ENCODE peak calls at places on chromosome 22, in five cellular contexts. One of them, this sample, is unnamed. For H3K36me3, the result is how much of the 10 kb centered on the place peaks cover.

GRCh38 chr22:35552186-35552842 is 11.7 kb downstream of the RASD2 start:
- DNase-seq in K562: peak
- DNase-seq in aorta: no peak
- DNase-seq in pancreas: no peak
- DNase-seq in iPS DF 6.9: no peak
- DNase-seq in this sample: no peak

GRCh38 chr22:44187652-44188230 is 7.0 kb downstream of the PARVG start:
- DNase-seq in K562: no peak
- DNase-seq in aorta: peak
- DNase-seq in pancreas: no peak
- DNase-seq in iPS DF 6.9: no peak
- DNase-seq in this sample: no peak

GRCh38 chr22:49328630-49329405 is 498.9 kb downstream of the BRD1 start:
- DNase-seq in K562: no peak
- DNase-seq in aorta: peak
- DNase-seq in pancreas: no peak
- DNase-seq in iPS DF 6.9: no peak
- DNase-seq in this sample: no peak

GRCh38 chr22:28976588-28976987 is 85.0 kb downstream of the C22orf31 start:
- DNase-seq in K562: no peak
- DNase-seq in aorta: no peak
- DNase-seq in pancreas: no peak
- DNase-seq in iPS DF 6.9: no peak
- DNase-seq in this sample: no peak

GRCh38 chr22:30351226-30351625 is 5.5 kb downstream of the SF3A1 start:
- DNase-seq in K562: no peak
- DNase-seq in aorta: no peak
- DNase-seq in pancreas: no peak
- DNase-seq in iPS DF 6.9: no peak
- DNase-seq in this sample: no peak

GRCh38 chr22:28741200-28741757 is 341 bp downstream of the CHEK2 start:
- DNase-seq in K562: no peak
- DNase-seq in aorta: peak
- DNase-seq in pancreas: no peak
- DNase-seq in iPS DF 6.9: no peak
- DNase-seq in this sample: no peak

GRCh38 chr22:49080631-49081030 is 747.0 kb downstream of the BRD1 start:
- DNase-seq in K562: no peak
- DNase-seq in aorta: peak
- DNase-seq in pancreas: no peak
- DNase-seq in iPS DF 6.9: no peak
- DNase-seq in this sample: no peak

GRCh38 chr22:33793464-33793863 is 126.8 kb downstream of the LARGE1 start:
- DNase-seq in K562: no peak
- DNase-seq in aorta: no peak
- DNase-seq in pancreas: no peak
- DNase-seq in iPS DF 6.9: no peak
- DNase-seq in this sample: no peak

GRCh38 chr22:28230682-28231081 is 311.6 kb upstream of the PITPNB start:
- DNase-seq in K562: no peak
- DNase-seq in aorta: no peak
- DNase-seq in pancreas: no peak
- DNase-seq in iPS DF 6.9: no peak
- DNase-seq in this sample: no peak

GRCh38 chr22:36528336-36528735 is 630 bp downstream of the EIF3D start:
- DNase-seq in K562: peak
- DNase-seq in aorta: no peak
- DNase-seq in pancreas: no peak
- DNase-seq in iPS DF 6.9: no peak
- DNase-seq in this sample: no peak

GRCh38 chr22:27504360-27504759 is 297.2 kb downstream of the MN1 start:
- DNase-seq in K562: no peak
- DNase-seq in aorta: no peak
- DNase-seq in pancreas: no peak
- DNase-seq in iPS DF 6.9: no peak
- DNase-seq in this sample: no peak

GRCh38 chr22:36397081-36397766 is 9.5 kb upstream of the MYH9 start:
- DNase-seq in K562: no peak
- DNase-seq in aorta: no peak
- DNase-seq in pancreas: no peak
- DNase-seq in iPS DF 6.9: no peak
- DNase-seq in this sample: no peak

GRCh38 chr22:50548046-50548912 is 2.6 kb downstream of the KLHDC7B start:
- DNase-seq in K562: no peak
- DNase-seq in aorta: no peak
- DNase-seq in pancreas: peak
- DNase-seq in iPS DF 6.9: no peak
- DNase-seq in this sample: no peak

GRCh38 chr22:36136475-36136874 is 24.1 kb downstream of the APOL3 start:
- DNase-seq in K562: no peak
- DNase-seq in aorta: peak
- DNase-seq in pancreas: no peak
- DNase-seq in iPS DF 6.9: no peak
- DNase-seq in this sample: no peak

GRCh38 chr22:21697866-21698265 is 32.1 kb downstream of the PPIL2 start:
- DNase-seq in K562: peak
- DNase-seq in aorta: no peak
- DNase-seq in pancreas: no peak
- DNase-seq in iPS DF 6.9: no peak
- DNase-seq in this sample: no peak

GRCh38 chr22:28544431-28544868 is 135.2 kb downstream of the TTC28 start:
- DNase-seq in K562: no peak
- DNase-seq in aorta: no peak
- DNase-seq in pancreas: no peak
- DNase-seq in iPS DF 6.9: no peak
- DNase-seq in this sample: no peak

GRCh38 chr22:48705159-48705916 is 1122.3 kb downstream of the BRD1 start:
- DNase-seq in K562: no peak
- DNase-seq in aorta: peak
- DNase-seq in pancreas: peak
- DNase-seq in iPS DF 6.9: no peak
- DNase-seq in this sample: peak

GRCh38 chr22:50674606-50675552 is 2.3 kb downstream of the SHANK3 start:
- DNase-seq in K562: peak
- DNase-seq in aorta: no peak
- DNase-seq in pancreas: peak
- DNase-seq in iPS DF 6.9: no peak
- DNase-seq in this sample: no peak

GRCh38 chr22:26573026-26573662 is 16.8 kb downstream of the TPST2 start:
- DNase-seq in K562: no peak
- DNase-seq in aorta: no peak
- DNase-seq in pancreas: no peak
- DNase-seq in iPS DF 6.9: no peak
- DNase-seq in this sample: peak

GRCh38 chr22:31160328-31160978 is 471 bp downstream of the RNF185 start:
- DNase-seq in K562: peak
- DNase-seq in aorta: no peak
- DNase-seq in pancreas: no peak
- DNase-seq in iPS DF 6.9: no peak
- DNase-seq in this sample: no peak

GRCh38 chr22:49307071-49307830 is 520.4 kb downstream of the BRD1 start:
- DNase-seq in K562: no peak
- DNase-seq in aorta: peak
- DNase-seq in pancreas: no peak
- DNase-seq in iPS DF 6.9: no peak
- DNase-seq in this sample: no peak

GRCh38 chr22:44825310-44826150 is 73.2 kb downstream of the ARHGAP8 start:
- DNase-seq in K562: no peak
- DNase-seq in aorta: peak
- DNase-seq in pancreas: no peak
- DNase-seq in iPS DF 6.9: no peak
- DNase-seq in this sample: no peak

GRCh38 chr22:17930455-17931313 is 93.7 kb downstream of the MICAL3 start:
- DNase-seq in K562: no peak
- DNase-seq in aorta: no peak
- DNase-seq in pancreas: no peak
- DNase-seq in iPS DF 6.9: no peak
- DNase-seq in this sample: no peak

GRCh38 chr22:39437836-39438704 is 18.7 kb upstream of the MGAT3 start:
- DNase-seq in K562: no peak
- DNase-seq in aorta: no peak
- DNase-seq in pancreas: no peak
- DNase-seq in iPS DF 6.9: no peak
- DNase-seq in this sample: no peak

GRCh38 chr22:49954991-49955580 is 5.5 kb upstream of the PIM3 start:
- DNase-seq in K562: no peak
- DNase-seq in aorta: no peak
- DNase-seq in pancreas: peak
- DNase-seq in iPS DF 6.9: no peak
- DNase-seq in this sample: peak

GRCh38 chr22:17110791-17111550 is 10.2 kb downstream of the TMEM121B start:
- DNase-seq in K562: no peak
- DNase-seq in aorta: peak
- DNase-seq in pancreas: no peak
- DNase-seq in iPS DF 6.9: no peak
- DNase-seq in this sample: no peak

GRCh38 chr22:20027966-20028854 is 7.3 kb downstream of the TANGO2 start:
- DNase-seq in K562: no peak
- DNase-seq in aorta: no peak
- DNase-seq in pancreas: no peak
- DNase-seq in iPS DF 6.9: no peak
- DNase-seq in this sample: no peak

DNA sequence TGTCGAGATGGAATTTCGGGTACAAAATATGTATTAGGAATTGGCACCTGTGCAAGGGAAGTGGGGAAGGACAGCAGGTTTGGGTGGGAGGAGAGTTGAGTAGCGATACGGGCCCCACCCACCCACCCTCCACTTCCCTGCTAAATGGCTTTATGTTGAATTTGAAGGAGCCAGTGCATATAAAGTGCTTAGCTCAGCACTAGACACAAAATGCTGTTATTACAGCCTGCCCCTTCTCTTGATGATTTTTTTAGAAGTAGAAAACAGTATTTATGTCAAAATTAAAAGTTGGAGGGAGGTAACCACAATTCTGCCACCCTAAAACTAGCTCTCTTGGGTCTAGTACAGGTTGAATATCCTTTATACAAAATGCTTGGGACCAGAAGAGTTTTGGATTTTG is 59.3 kb upstream of the SUSD2 start:
- DNase-seq in K562: no peak
- DNase-seq in aorta: no peak
- DNase-seq in pancreas: no peak
- DNase-seq in iPS DF 6.9: no peak
- DNase-seq in this sample: no peak
- H3K36me3 ChIP-seq in K562: half or more
- H3K36me3 ChIP-seq in aorta: under half
- H3K36me3 ChIP-seq in pancreas: under half
- H3K36me3 ChIP-seq in iPS DF 6.9: under half
- H3K36me3 ChIP-seq in this sample: half or more

GRCh38 chr22:41952713-41953112 is 763 bp downstream of the SMIM45 start:
- DNase-seq in K562: no peak
- DNase-seq in aorta: no peak
- DNase-seq in pancreas: no peak
- DNase-seq in iPS DF 6.9: no peak
- DNase-seq in this sample: no peak

GRCh38 chr22:41963453-41964105 is 5.7 kb upstream of the SEPTIN3 start:
- DNase-seq in K562: no peak
- DNase-seq in aorta: no peak
- DNase-seq in pancreas: no peak
- DNase-seq in iPS DF 6.9: no peak
- DNase-seq in this sample: no peak

DNA sequence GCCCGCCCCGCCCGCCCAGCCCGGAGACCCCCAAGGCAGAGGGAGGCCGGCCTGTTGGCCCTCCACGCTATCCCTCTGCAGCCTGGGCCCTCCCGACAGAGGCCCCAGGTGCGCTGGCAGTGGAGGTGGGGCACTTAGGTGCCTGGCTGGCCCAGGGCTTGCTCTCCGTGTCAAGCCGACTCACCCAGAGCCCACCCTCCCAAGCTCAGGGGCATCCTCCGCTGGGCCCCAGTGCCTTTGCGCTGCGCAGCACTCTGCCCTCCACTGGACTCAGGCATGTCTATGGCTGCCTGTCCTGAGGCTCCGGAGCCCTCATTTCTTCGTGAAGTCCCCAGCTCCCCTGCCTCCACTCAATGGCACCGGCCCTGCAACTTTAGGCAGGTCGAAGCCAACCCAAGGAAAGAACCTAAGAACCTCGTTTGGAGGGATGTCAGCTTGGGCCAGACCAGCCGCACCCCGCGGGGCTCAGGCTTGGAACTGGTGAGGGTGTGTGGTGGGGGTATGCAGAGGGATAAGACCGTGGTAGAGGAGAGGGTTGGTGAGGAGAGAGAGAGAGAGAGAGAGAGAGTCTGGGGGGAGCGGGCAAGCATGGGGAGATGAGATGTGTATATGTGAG is 6.1 kb downstream of the SMIM45 start:
- DNase-seq in K562: no peak
- DNase-seq in aorta: no peak
- DNase-seq in pancreas: no peak
- DNase-seq in iPS DF 6.9: no peak
- DNase-seq in this sample: no peak
- H3K4me3 ChIP-seq in K562: no peak
- H3K4me3 ChIP-seq in aorta: no peak
- H3K4me3 ChIP-seq in pancreas: peak
- H3K4me3 ChIP-seq in iPS DF 6.9: peak
- H3K4me3 ChIP-seq in this sample: peak

GRCh38 chr22:22979121-22979724 is 91.1 kb upstream of the GNAZ start:
- DNase-seq in K562: no peak
- DNase-seq in aorta: no peak
- DNase-seq in pancreas: no peak
- DNase-seq in iPS DF 6.9: no peak
- DNase-seq in this sample: no peak
- H3K36me3 ChIP-seq in K562: under half
- H3K36me3 ChIP-seq in aorta: under half
- H3K36me3 ChIP-seq in pancreas: under half
- H3K36me3 ChIP-seq in iPS DF 6.9: under half
- H3K36me3 ChIP-seq in this sample: under half

DNA sequence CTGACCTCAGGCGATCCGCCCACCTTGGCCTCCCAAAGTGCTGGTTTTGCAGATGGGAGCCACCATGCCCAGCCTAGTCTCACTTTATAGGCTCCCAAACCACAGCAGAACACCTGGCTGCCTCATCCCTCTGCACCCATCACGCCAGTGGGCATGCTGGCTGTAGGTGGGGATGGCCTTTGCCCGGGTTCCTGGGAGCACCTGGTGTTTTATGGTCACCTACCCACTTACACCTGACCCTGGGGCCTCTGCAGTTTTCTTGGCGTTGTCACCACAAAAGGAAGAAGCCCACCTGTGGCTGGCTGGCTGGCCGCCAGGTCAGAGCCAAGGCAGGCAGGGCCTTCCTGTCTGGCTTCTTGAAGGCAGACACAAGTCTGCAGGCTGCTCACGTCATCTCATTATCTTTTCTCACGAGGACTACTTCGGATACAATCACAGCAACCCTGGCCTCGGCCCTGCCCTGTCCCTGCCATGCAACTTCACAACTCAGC is 8.2 kb downstream of the RRP7A start:
- DNase-seq in K562: no peak
- DNase-seq in aorta: peak
- DNase-seq in pancreas: no peak
- DNase-seq in iPS DF 6.9: no peak
- DNase-seq in this sample: no peak
- H3K4me3 ChIP-seq in K562: no peak
- H3K4me3 ChIP-seq in aorta: no peak
- H3K4me3 ChIP-seq in pancreas: no peak
- H3K4me3 ChIP-seq in iPS DF 6.9: no peak
- H3K4me3 ChIP-seq in this sample: no peak

DNA sequence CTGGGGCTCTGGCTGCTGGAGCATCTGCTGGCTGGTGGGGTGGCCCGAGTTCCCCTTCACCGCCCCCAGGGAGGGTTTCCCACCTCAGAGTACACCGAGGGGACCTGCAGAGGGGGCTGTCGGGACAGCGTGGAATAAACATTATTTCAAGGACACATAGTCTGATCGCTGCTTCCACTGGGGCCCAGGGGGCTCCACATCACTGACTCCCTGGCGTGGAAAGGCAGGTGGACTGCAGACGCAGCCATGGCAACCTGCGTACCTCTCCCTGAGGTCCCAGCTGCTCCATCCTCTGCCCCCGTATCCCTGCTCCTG is 21.6 kb downstream of the TRMU start:
- DNase-seq in K562: no peak
- DNase-seq in aorta: no peak
- DNase-seq in pancreas: no peak
- DNase-seq in iPS DF 6.9: no peak
- DNase-seq in this sample: no peak
- H3K36me3 ChIP-seq in K562: under half
- H3K36me3 ChIP-seq in aorta: under half
- H3K36me3 ChIP-seq in pancreas: under half
- H3K36me3 ChIP-seq in iPS DF 6.9: under half
- H3K36me3 ChIP-seq in this sample: under half